ENCODE peak calls at places on chromosomes 16 and 17, in eight cellular contexts. T is GM12878, W is K562, Y is endothelial cell of umbilical vein, I is HCT116, D is H1, K is GM23338, A is HepG2. B is an unnamed sample.

GRCh38 chr17:74163836-74164235 is 39.6 kb upstream of the RPL38 start:
- DNase-seq in T (no peak), W (no peak), Y (no peak), I (no peak), D (no peak), K (no peak), A (no peak), B (no peak)

GRCh38 chr16:1923299-1924034 is 5.3 kb upstream of the HS3ST6 start:
- DNase-seq in T (no peak), W (peak; percentile 75), Y (peak; percentile 32), I (peak; percentile 56), D (peak; percentile 86), K (peak; percentile 83), A (peak; percentile 50), B (peak; percentile 34)

GRCh38 chr16:50047864-50048263 is 17.9 kb upstream of the HEATR3 start:
- DNase-seq in T (no peak), W (no peak), Y (no peak), I (no peak), D (no peak), K (no peak), A (no peak), B (no peak)

GRCh38 chr16:85051067-85051709 is 23.6 kb downstream of the KIAA0513 start:
- DNase-seq in T (no peak), W (no peak), Y (no peak), I (no peak), D (no peak), K (no peak), A (no peak), B (no peak)

GRCh38 chr17:59466943-59467801 is 98.2 kb upstream of the DHX40 start:
- DNase-seq in T (no peak), W (no peak), Y (no peak), I (no peak), D (no peak), K (no peak), A (peak; percentile 41), B (no peak)

GRCh38 chr17:13346996-13347762 is 254.6 kb downstream of the HS3ST3A1 start:
- DNase-seq in T (no peak), W (no peak), Y (no peak), I (peak; percentile 87), D (no peak), K (no peak), A (peak; percentile 31), B (no peak)

GRCh38 chr17:65438173-65438572 is 123.3 kb downstream of the AXIN2 start:
- DNase-seq in T (no peak), W (no peak), Y (no peak), I (no peak), D (no peak), K (no peak), A (no peak), B (no peak)

GRCh38 chr16:1723450-1724147 is 17.6 kb downstream of the MAPK8IP3 start:
- DNase-seq in T (no peak), W (peak; percentile 69), Y (peak; percentile 60), I (no peak), D (peak; percentile 74), K (peak; percentile 67), A (peak; percentile 37), B (no peak)

GRCh38 chr16:48384982-48385271 is 286 bp downstream of the SIAH1 start:
- DNase-seq in T (no peak), W (peak; percentile 87), Y (no peak), I (no peak), D (no peak), K (peak; percentile 54), A (no peak), B (no peak)

GRCh38 chr17:29251969-29252866 is 5.6 kb downstream of the CRYBA1 start:
- DNase-seq in T (no peak), W (peak; percentile 38), Y (peak; percentile 51), I (no peak), D (no peak), K (peak; percentile 70), A (no peak), B (peak; percentile 24)

GRCh38 chr17:33949100-33949499 is 306.0 kb upstream of the CCL2 start:
- DNase-seq in T (no peak), W (peak; percentile 66), Y (no peak), I (no peak), D (peak; percentile 73), K (peak; percentile 81), A (no peak), B (no peak)

GRCh38 chr17:55668581-55668980 is 54.1 kb downstream of the TMEM100 start:
- DNase-seq in T (no peak), W (no peak), Y (no peak), I (no peak), D (no peak), K (no peak), A (no peak), B (no peak)

GRCh38 chr16:90008708-90009145 is 10.5 kb downstream of the DBNDD1 start:
- DNase-seq in T (no peak), W (no peak), Y (no peak), I (no peak), D (no peak), K (no peak), A (no peak), B (no peak)

GRCh38 chr16:11955713-11956123 is 9.3 kb upstream of the TNFRSF17 start:
- DNase-seq in T (no peak), W (no peak), Y (no peak), I (no peak), D (no peak), K (no peak), A (no peak), B (no peak)

GRCh38 chr16:10466313-10466712 is 80.5 kb downstream of the ATF7IP2 start:
- DNase-seq in T (no peak), W (no peak), Y (no peak), I (no peak), D (no peak), K (no peak), A (no peak), B (no peak)

GRCh38 chr16:2936436-2937011 is 24.8 kb downstream of the FLYWCH1 start:
- DNase-seq in T (no peak), W (no peak), Y (no peak), I (no peak), D (no peak), K (no peak), A (no peak), B (no peak)

GRCh38 chr16:619476-620100 is 11.2 kb upstream of the WFIKKN1 start:
- DNase-seq in T (no peak), W (no peak), Y (no peak), I (no peak), D (no peak), K (no peak), A (no peak), B (no peak)

GRCh38 chr17:81251943-81252301 is 12.8 kb downstream of the NDUFAF8 start:
- DNase-seq in T (no peak), W (no peak), Y (no peak), I (no peak), D (no peak), K (no peak), A (no peak), B (no peak)

GRCh38 chr17:27623578-27623977 is 7.4 kb upstream of the LGALS9 start:
- DNase-seq in T (no peak), W (no peak), Y (no peak), I (no peak), D (no peak), K (no peak), A (no peak), B (no peak)

DNA sequence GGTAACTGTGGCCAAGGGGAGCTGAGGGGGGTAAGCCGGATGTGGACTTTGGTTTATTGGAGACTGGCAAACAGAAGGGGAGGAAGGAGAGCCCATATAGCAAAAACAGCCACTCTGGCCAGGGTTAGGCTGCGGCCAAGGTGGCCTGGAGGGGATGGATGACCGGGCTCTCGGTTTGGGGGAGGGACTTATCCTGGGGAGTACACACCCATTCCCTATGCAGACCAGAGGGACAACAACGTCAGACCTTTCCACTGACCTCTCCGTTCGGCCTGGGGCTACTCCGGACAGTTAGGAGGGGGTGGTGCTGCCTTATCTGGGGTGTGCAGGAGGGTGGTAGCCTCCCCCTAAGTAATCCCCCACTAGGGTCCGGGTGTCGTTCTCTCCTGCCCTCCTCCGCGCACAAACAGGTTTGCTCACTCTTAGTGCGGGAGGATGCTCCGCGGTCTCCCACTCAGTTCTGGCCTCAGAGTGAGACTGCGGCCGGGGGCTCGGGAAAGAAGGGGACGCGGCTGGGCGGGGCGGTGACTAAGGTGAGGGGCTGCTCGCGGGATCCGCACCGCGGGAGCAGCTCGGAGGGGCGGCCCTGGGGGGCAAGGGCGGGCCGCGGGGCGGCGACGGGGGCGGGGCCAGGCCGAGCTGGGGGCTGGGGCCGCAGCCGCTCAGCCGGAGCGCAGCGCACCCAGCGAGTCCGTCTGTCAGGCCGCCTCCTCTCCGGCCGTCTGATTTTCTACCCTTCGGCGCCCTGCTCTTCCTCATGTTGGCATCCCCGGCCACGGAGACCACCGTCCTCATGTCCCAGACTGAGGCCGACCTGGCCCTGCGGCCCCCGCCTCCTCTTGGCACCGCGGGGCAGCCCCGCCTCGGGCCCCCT is at the start of gene WNK4:
- DNase-seq in T (no peak), W (peak; percentile 93), Y (peak; percentile 23), I (no peak), D (peak; percentile 73), K (peak; percentile 69), A (peak; percentile 98), B (no peak)
- TF ChIP-seq POLR2AphosphoS5 in T (no peak), W (peak; percentile 92), Y (peak; percentile 54), I (no peak), D (peak; percentile 34), K (peak; percentile 37), A (peak; percentile 89), B (peak; percentile 32)

GRCh38 chr17:48620497-48621139 is 5.5 kb upstream of the HOXB8 start:
- DNase-seq in T (no peak), W (no peak), Y (no peak), I (no peak), D (no peak), K (no peak), A (no peak), B (no peak)

GRCh38 chr17:48616719-48617514 is 1.8 kb upstream of the HOXB8 start:
- DNase-seq in T (no peak), W (no peak), Y (no peak), I (no peak), D (no peak), K (no peak), A (no peak), B (no peak)

GRCh38 chr17:48617515-48618365 is 2.6 kb upstream of the HOXB8 start:
- DNase-seq in T (no peak), W (no peak), Y (no peak), I (no peak), D (no peak), K (peak; percentile 58), A (no peak), B (no peak)

GRCh38 chr17:48619821-48620496 is 4.9 kb upstream of the HOXB8 start:
- DNase-seq in T (no peak), W (no peak), Y (no peak), I (no peak), D (no peak), K (peak; percentile 53), A (no peak), B (no peak)

GRCh38 chr17:48618366-48618896 is 3.3 kb upstream of the HOXB8 start:
- DNase-seq in T (no peak), W (peak; percentile 86), Y (peak; percentile 83), I (peak; percentile 74), D (peak; percentile 95), K (peak; percentile 85), A (peak; percentile 67), B (no peak)
- TF ChIP-seq EZH2 in T (peak; percentile 99), W (no peak), Y (no peak), I (no peak), D (peak; percentile 67), K (peak; percentile 96), A (no peak), B (no peak)

GRCh38 chr16:31135535-31136286 is at the start of gene PRSS8:
- DNase-seq in T (no peak), W (peak; percentile 82), Y (no peak), I (peak; percentile 48), D (peak; percentile 83), K (peak; percentile 61), A (no peak), B (no peak)
- TF ChIP-seq POLR2AphosphoS5 in T (no peak), W (no peak), Y (no peak), I (peak; percentile 91), D (no peak), K (peak; percentile 70), A (peak; percentile 32), B (no peak)

GRCh38 chr17:61452301-61453290 is at the start of gene TBX4:
- DNase-seq in T (no peak), W (no peak), Y (no peak), I (no peak), D (no peak), K (peak; percentile 76), A (no peak), B (no peak)
- TF ChIP-seq EZH2 in T (peak; percentile 79), W (no peak), Y (peak; percentile 99), I (no peak), D (peak; percentile 96), K (peak; percentile 99), A (no peak), B (no peak)